ENCODE peak calls at places on chromosomes 12 and 14, in nine cellular contexts. A is hepatocyte; G is heart right ventricle; E is effector memory CD4-positive, alpha-beta T cell; S is stomach; Y is heart left ventricle; J is AG04450; C is pancreas; R is small intestine. W is an unnamed sample. For H3K9me3, the result is how much of the 10 kb centered on the place peaks cover.

GRCh38 chr14:98953544-98954346 is 318.3 kb downstream of the BCL11B start:
- DNase-seq in S (peak), C (no peak), R (no peak), A (peak), E (no peak), Y (no peak), J (no peak), G (peak), W (no peak)

GRCh38 chr14:70567791-70568190 is 32.7 kb downstream of the MED6 start:
- DNase-seq in J (peak), S (no peak), E (no peak), A (peak), C (no peak), G (no peak), R (peak), Y (no peak), W (peak)

GRCh38 chr14:99389171-99389826 is 91.4 kb downstream of the SETD3 start:
- DNase-seq in G (peak), Y (peak), R (peak), J (no peak), S (peak), A (peak), E (no peak), C (no peak), W (peak)

GRCh38 chr14:81562818-81563217 is 29.2 kb upstream of the SEL1L start:
- DNase-seq in S (no peak), E (no peak), J (no peak), C (no peak), G (no peak), R (no peak), Y (no peak), A (no peak), W (no peak)

GRCh38 chr14:58430156-58430555 is 2.6 kb downstream of the KIAA0586 start:
- DNase-seq in Y (no peak), A (no peak), R (no peak), C (no peak), J (no peak), G (no peak), E (no peak), S (no peak), W (no peak)

GRCh38 chr14:77889971-77890442 is 90.1 kb downstream of the ADCK1 start:
- DNase-seq in E (no peak), R (no peak), S (no peak), A (no peak), C (no peak), Y (no peak), G (no peak), J (peak), W (no peak)

GRCh38 chr14:76456200-76456599 is 80.3 kb downstream of the ESRRB start:
- DNase-seq in S (no peak), A (peak), J (no peak), G (no peak), Y (peak), E (no peak), C (no peak), R (peak), W (peak)

GRCh38 chr12:22525426-22525825 is 18.9 kb downstream of the C2CD5 start:
- DNase-seq in Y (no peak), C (no peak), A (no peak), R (no peak), S (no peak), G (no peak), E (no peak), J (no peak), W (no peak)

GRCh38 chr12:6821674-6822433 is at the start of gene GPR162:
- DNase-seq in S (peak), R (no peak), C (no peak), J (no peak), E (no peak), A (peak), G (peak), Y (peak), W (peak)

GRCh38 chr12:15474766-15475165 is 152.5 kb downstream of the PTPRO start:
- DNase-seq in C (no peak), G (no peak), Y (no peak), S (no peak), A (no peak), R (no peak), E (no peak), J (no peak), W (no peak)

GRCh38 chr14:103806805-103807204 is 40.6 kb downstream of the PPP1R13B start:
- DNase-seq in C (no peak), E (no peak), J (no peak), Y (no peak), S (no peak), R (no peak), A (no peak), G (no peak), W (no peak)
- H3K27ac ChIP-seq in C (no peak), E (no peak), J (no peak), Y (no peak), S (no peak), R (no peak), A (no peak), G (no peak), W (no peak)

DNA sequence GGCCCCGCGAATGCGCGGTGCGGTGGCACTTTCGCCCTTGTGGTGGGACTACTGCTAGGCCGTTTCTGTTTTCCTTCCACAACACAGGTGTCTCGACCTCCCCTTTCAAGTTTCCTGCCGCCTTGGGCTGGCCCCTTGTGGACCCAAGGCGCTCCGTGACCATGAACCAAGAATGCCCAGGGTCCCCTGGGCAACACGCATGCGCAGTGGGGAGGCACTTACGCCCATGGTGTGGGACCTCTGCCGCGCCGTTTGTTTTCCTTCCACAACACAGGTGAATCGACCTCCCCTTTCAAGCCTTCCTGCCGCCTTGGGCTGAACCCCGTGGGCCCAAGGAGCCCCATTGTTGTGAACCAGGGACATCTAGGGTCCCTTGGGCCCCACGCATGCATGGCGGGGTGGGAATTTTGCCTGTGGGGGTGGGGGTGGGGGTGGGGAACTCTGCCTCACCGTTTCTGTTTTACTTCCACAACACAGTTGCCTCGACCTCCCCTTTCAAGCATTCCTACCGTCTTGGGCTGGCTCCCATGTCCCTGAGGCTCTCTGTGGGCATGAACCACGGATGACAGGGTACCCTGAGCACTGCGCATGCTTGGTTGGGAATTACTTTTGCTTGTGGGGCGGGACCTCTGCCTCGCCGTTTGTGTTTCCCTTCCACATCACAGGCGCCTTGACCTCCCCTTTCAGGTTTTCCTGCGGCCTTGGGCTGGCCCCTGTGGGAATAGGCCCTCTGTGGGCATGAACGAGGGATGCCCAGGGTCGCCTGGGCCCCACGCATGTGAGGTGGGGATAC is 355.1 kb downstream of the ALG10 start:
- DNase-seq in E (no peak), C (no peak), S (no peak), G (no peak), A (no peak), Y (no peak), J (no peak), R (no peak), W (no peak)
- H3K9me3 ChIP-seq in E (under half), C (under half), S (half or more), G (under half), A (under half), Y (under half), J (half or more), R (under half), W (under half)

GRCh38 chr12:96046543-96047137 is 11.3 kb upstream of the LTA4H start:
- DNase-seq in A (no peak), J (no peak), S (no peak), E (no peak), R (no peak), C (no peak), G (no peak), Y (no peak), W (no peak)

GRCh38 chr12:96041181-96041580 is 5.8 kb upstream of the LTA4H start:
- DNase-seq in E (no peak), C (no peak), A (no peak), Y (no peak), G (no peak), S (no peak), R (no peak), J (no peak), W (no peak)

GRCh38 chr12:96047151-96047620 is 11.8 kb upstream of the LTA4H start:
- DNase-seq in S (no peak), G (no peak), R (no peak), E (no peak), A (no peak), Y (no peak), C (no peak), J (no peak), W (no peak)

GRCh38 chr12:96045566-96045965 is 10.2 kb upstream of the LTA4H start:
- DNase-seq in A (no peak), J (no peak), G (no peak), R (no peak), S (no peak), Y (no peak), C (peak), E (peak), W (no peak)

GRCh38 chr12:96044017-96044985 is 8.9 kb upstream of the LTA4H start:
- DNase-seq in Y (no peak), C (no peak), J (peak), E (no peak), S (no peak), A (no peak), R (no peak), G (no peak), W (no peak)
- H3K27ac ChIP-seq in Y (no peak), C (no peak), J (peak), E (no peak), S (peak), A (no peak), R (peak), G (no peak), W (no peak)

GRCh38 chr14:23617539-23617938 is 18.6 kb upstream of the DHRS2 start:
- DNase-seq in J (no peak), S (no peak), C (no peak), A (no peak), R (no peak), Y (no peak), G (no peak), E (no peak), W (no peak)

GRCh38 chr14:23618415-23618988 is 17.7 kb upstream of the DHRS2 start:
- DNase-seq in R (no peak), A (no peak), S (no peak), J (no peak), G (no peak), C (no peak), E (no peak), Y (no peak), W (no peak)

GRCh38 chr14:23621932-23622495 is 14.2 kb upstream of the DHRS2 start:
- DNase-seq in Y (no peak), J (no peak), E (no peak), A (no peak), G (no peak), C (no peak), R (no peak), S (no peak), W (no peak)

GRCh38 chr14:23621204-23621931 is 14.8 kb upstream of the DHRS2 start:
- DNase-seq in G (no peak), Y (no peak), A (no peak), E (no peak), R (peak), S (no peak), J (no peak), C (peak), W (no peak)

GRCh38 chr14:23620177-23620702 is 15.9 kb upstream of the DHRS2 start:
- DNase-seq in C (no peak), Y (no peak), A (no peak), G (no peak), S (no peak), R (no peak), E (no peak), J (no peak), W (no peak)
- H3K9me3 ChIP-seq in C (under half), Y (under half), A (under half), G (under half), S (under half), R (under half), E (under half), J (under half), W (under half)

GRCh38 chr12:94941440-94941862 is 62.0 kb downstream of the NDUFA12 start:
- DNase-seq in R (no peak), J (no peak), C (no peak), E (peak), Y (peak), G (peak), A (peak), S (no peak), W (peak)
- H3K27ac ChIP-seq in R (no peak), J (no peak), C (no peak), E (no peak), Y (peak), G (peak), A (no peak), S (no peak), W (no peak)

DNA sequence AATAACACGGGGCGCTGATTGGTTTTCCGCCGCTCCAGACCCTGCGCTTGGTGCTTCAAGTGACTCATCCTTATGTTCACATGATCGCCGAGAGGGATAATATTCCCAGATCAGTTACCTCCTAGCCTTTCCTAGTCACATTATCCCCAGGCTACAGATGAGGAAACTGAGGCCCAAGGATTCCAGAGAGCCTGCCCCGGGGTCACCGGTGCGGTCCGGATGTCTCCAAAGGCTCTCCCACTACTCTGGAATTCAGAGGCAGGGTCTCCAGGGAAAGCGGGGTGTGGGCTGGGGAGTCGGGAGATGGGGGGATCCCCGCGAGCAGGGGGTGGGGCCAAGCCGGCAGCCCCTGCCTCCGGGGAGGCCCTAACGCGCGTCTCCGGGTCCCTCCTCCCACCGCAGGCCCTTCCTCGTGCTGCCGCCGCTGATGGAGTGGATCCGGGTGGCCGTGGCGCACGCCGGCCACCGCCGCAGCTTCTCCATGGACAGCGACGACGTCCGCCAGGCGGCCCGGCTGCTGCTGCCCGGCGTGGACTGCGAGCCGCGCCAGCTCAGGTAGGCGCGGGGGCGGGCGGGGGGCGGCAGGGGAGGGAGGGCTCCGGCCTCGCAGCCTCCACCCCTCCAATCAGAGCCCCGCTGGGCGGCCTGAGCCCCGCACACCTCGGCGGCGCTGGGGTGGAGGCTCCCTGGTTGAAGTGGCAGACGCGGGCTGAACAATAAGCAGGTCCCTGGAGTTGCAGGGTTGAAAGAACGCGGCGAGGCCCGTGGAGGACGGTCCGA is 104.7 kb upstream of the PWP1 start:
- DNase-seq in A (peak), C (no peak), Y (no peak), J (no peak), S (no peak), E (no peak), R (peak), G (no peak), W (no peak)
- H3K9me3 ChIP-seq in A (under half), C (under half), Y (under half), J (under half), S (under half), E (under half), R (under half), G (under half), W (under half)

GRCh38 chr14:93332853-93333630 is at the start of gene BTBD7:
- DNase-seq in S (peak), G (peak), C (peak), A (peak), E (peak), Y (peak), R (peak), J (peak), W (peak)

GRCh38 chr14:93329965-93330608 is 2.7 kb downstream of the BTBD7 start:
- DNase-seq in C (no peak), G (no peak), Y (no peak), S (no peak), R (peak), A (peak), E (no peak), J (no peak), W (no peak)

GRCh38 chr14:93330609-93331000 is 2.2 kb downstream of the BTBD7 start:
- DNase-seq in G (no peak), E (no peak), Y (no peak), C (no peak), J (no peak), A (no peak), R (no peak), S (no peak), W (no peak)

GRCh38 chr14:93332032-93332852 is 594 bp downstream of the BTBD7 start:
- DNase-seq in A (peak), C (peak), Y (peak), E (peak), S (peak), R (peak), J (no peak), G (peak), W (peak)

DNA sequence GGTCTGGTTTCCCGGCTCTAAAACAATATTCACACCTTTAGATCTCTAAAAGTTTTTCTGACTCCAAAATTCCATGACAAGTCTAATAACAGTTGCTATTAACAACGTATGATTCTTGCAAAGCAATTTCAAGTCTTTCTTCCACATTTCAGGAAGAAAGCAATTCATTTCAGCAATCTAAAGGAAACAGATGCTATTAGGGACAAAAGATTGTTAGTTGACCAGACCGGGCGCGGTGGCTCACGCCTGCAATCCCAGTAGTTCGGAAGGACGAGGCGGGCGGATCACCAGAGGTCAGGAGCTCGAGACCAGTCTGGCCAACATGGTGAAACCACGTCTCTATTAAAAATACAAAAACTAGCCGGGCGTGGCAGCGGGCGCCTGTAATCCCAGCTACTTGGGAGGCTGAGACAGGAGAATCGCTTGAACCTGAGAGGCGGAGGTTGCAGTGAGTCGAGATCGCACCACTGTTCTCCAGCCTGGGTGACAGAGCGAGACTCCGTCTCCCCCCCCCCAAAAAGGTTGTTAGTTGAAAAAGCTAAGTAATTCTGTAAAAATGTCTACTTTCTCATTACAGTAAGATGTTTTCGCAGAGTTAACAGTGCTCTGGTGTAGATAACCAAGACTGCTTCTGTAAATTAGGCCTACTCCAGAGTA is 1.3 kb downstream of the BTBD7 start:
- DNase-seq in S (no peak), J (no peak), G (peak), C (no peak), E (no peak), R (peak), A (no peak), Y (peak), W (no peak)
- H3K27ac ChIP-seq in S (peak), J (no peak), G (peak), C (peak), E (no peak), R (peak), A (peak), Y (peak), W (no peak)

GRCh38 chr12:133124674-133125073 is 5.4 kb downstream of the ZNF891 start:
- DNase-seq in R (no peak), J (no peak), A (no peak), G (no peak), E (no peak), C (no peak), S (no peak), Y (no peak), W (no peak)
- H3K9me3 ChIP-seq in R (under half), J (under half), A (half or more), G (half or more), E (half or more), C (under half), S (half or more), Y (half or more), W (under half)